ENCODE peak calls at places on chromosomes 6 and 20, in seven cellular contexts. I is adrenal gland, G is ovary, J is IMR-90, Q is A549, N is sigmoid colon, V is thyroid gland. S is an unnamed sample.

GRCh38 chr20:13221673-13222318 is 722 bp downstream of the ISM1 start:
- DNase-seq in G (peak; percentile 37), I (peak; percentile 55), J (peak; percentile 43), N (peak; percentile 74), V (peak; percentile 81), Q (peak; percentile 68), S (peak; percentile 70)

GRCh38 chr6:77136086-77136485 is 327.2 kb downstream of the HTR1B start:
- DNase-seq in V (no peak), G (no peak), Q (no peak), I (no peak), J (peak; percentile 16), N (no peak), S (no peak)

GRCh38 chr6:15905488-15906392 is 223.1 kb upstream of the MYLIP start:
- DNase-seq in J (no peak), Q (no peak), I (no peak), G (no peak), V (no peak), N (no peak), S (no peak)

GRCh38 chr6:15001511-15001910 is 244.4 kb upstream of the JARID2 start:
- DNase-seq in J (no peak), I (no peak), G (no peak), V (no peak), Q (no peak), N (no peak), S (no peak)

GRCh38 chr6:56683882-56684281 is 41.2 kb upstream of the DST start:
- DNase-seq in G (no peak), N (no peak), J (peak; percentile 93), V (no peak), Q (peak; percentile 40), I (no peak), S (no peak)

GRCh38 chr6:14231071-14231483 is 113.5 kb downstream of the CD83 start:
- DNase-seq in N (no peak), J (no peak), V (peak; percentile 87), I (no peak), G (no peak), Q (no peak), S (no peak)

GRCh38 chr20:1150218-1150617 is 31.8 kb downstream of the PSMF1 start:
- DNase-seq in V (no peak), N (no peak), G (no peak), J (peak; percentile 31), Q (peak; percentile 9), I (no peak), S (no peak)

GRCh38 chr6:140441256-140441655 is 1066.8 kb upstream of the CITED2 start:
- DNase-seq in Q (no peak), V (peak; percentile 84), N (peak; percentile 66), I (peak; percentile 62), J (peak; percentile 63), G (peak; percentile 59), S (no peak)

GRCh38 chr6:166589334-166589731 is 2.9 kb upstream of the RAMACL start:
- DNase-seq in N (no peak), Q (no peak), J (no peak), V (no peak), G (no peak), I (no peak), S (no peak)

GRCh38 chr6:137775720-137776119 is 91.3 kb upstream of the TNFAIP3 start:
- DNase-seq in Q (no peak), V (no peak), N (no peak), I (no peak), G (no peak), J (no peak), S (no peak)

GRCh38 chr6:124487778-124488431 is 474.3 kb upstream of the RNF217 start:
- DNase-seq in N (no peak), V (no peak), Q (no peak), J (peak; percentile 6), I (no peak), G (no peak), S (no peak)

GRCh38 chr6:152351110-152351509 is 286.1 kb downstream of the SYNE1 start:
- DNase-seq in Q (no peak), G (no peak), J (no peak), V (peak; percentile 16), N (no peak), I (no peak), S (no peak)

GRCh38 chr6:160668589-160668988 is 4.5 kb upstream of the LPA start:
- DNase-seq in J (no peak), V (no peak), I (no peak), G (no peak), Q (no peak), N (no peak), S (no peak)

GRCh38 chr6:161257778-161258457 is 15.9 kb downstream of the AGPAT4 start:
- DNase-seq in G (no peak), V (no peak), N (peak; percentile 82), I (no peak), Q (peak; percentile 31), J (peak; percentile 99), S (no peak)

GRCh38 chr6:6220718-6221117 is 99.7 kb downstream of the F13A1 start:
- DNase-seq in J (no peak), Q (no peak), G (no peak), N (no peak), I (no peak), V (no peak), S (no peak)

GRCh38 chr6:130680118-130680517 is 147.1 kb upstream of the SMLR1 start:
- DNase-seq in V (no peak), I (no peak), J (peak; percentile 19), G (no peak), Q (no peak), N (no peak), S (no peak)

GRCh38 chr6:43052842-43053544 is 658 bp downstream of the CUL7 start:
- DNase-seq in J (peak; percentile 20), G (peak; percentile 64), Q (no peak), I (no peak), N (no peak), V (peak; percentile 41), S (no peak)

GRCh38 chr6:88914180-88914579 is 49.2 kb downstream of the RNGTT start:
- DNase-seq in N (no peak), Q (no peak), J (no peak), I (no peak), G (no peak), V (no peak), S (no peak)

GRCh38 chr6:83378621-83379388 is 52.0 kb downstream of the ME1 start:
- DNase-seq in Q (no peak), N (no peak), V (no peak), I (no peak), G (no peak), J (peak; percentile 76), S (no peak)

GRCh38 chr6:14921878-14922277 is 324.0 kb upstream of the JARID2 start:
- DNase-seq in Q (no peak), N (peak; percentile 69), G (no peak), I (no peak), J (no peak), V (no peak), S (no peak)

GRCh38 chr6:34305982-34306702 is 57.3 kb upstream of the SMIM29 start:
- DNase-seq in N (no peak), V (peak; percentile 59), J (peak; percentile 22), G (peak; percentile 52), Q (no peak), I (no peak), S (no peak)

GRCh38 chr6:143097224-143097795 is 36.6 kb downstream of the AIG1 start:
- DNase-seq in J (peak; percentile 37), N (no peak), Q (no peak), I (no peak), G (no peak), V (no peak), S (no peak)

GRCh38 chr6:149387787-149388512 is 12.1 kb upstream of the SUMO4 start:
- DNase-seq in V (peak; percentile 18), I (no peak), G (no peak), J (no peak), Q (no peak), N (no peak), S (no peak)

GRCh38 chr20:47603260-47603659 is 101.6 kb downstream of the NCOA3 start:
- DNase-seq in N (no peak), G (no peak), I (no peak), J (no peak), Q (no peak), V (no peak), S (no peak)

GRCh38 chr20:34527016-34527415 is 10.8 kb downstream of the DYNLRB1 start:
- DNase-seq in I (no peak), V (no peak), G (no peak), Q (no peak), N (peak; percentile 21), J (no peak), S (peak; percentile 34)
- H3K4me1 ChIP-seq in I (peaks cover 48% of the 10 kb centered on the region), V (peaks cover 16% of the 10 kb centered on the region), G (peaks cover 16% of the 10 kb centered on the region), Q (peaks cover 55% of the 10 kb centered on the region), N (peaks cover 69% of the 10 kb centered on the region), J (peaks cover 44% of the 10 kb centered on the region), S (no peaks in the 10 kb centered on the region)

GRCh38 chr20:56628873-56629463 is at the start of gene TFAP2C:
- DNase-seq in J (no peak), G (peak; percentile 46), Q (peak; percentile 89), N (peak; percentile 89), V (peak; percentile 85), I (peak; percentile 65), S (no peak)

GRCh38 chr20:56631318-56631989 is 2.3 kb downstream of the TFAP2C start:
- DNase-seq in I (no peak), J (no peak), V (no peak), Q (no peak), N (no peak), G (no peak), S (no peak)

GRCh38 chr20:56629464-56630085 is 469 bp downstream of the TFAP2C start:
- DNase-seq in Q (peak; percentile 36), N (no peak), J (no peak), I (no peak), V (no peak), G (no peak), S (no peak)

GRCh38 chr20:56630506-56631317 is 1.6 kb downstream of the TFAP2C start:
- DNase-seq in G (no peak), J (no peak), V (peak; percentile 21), Q (no peak), N (no peak), I (no peak), S (no peak)

GRCh38 chr20:56630086-56630493 is 984 bp downstream of the TFAP2C start:
- DNase-seq in J (no peak), N (peak; percentile 81), I (no peak), G (peak; percentile 40), Q (peak; percentile 88), V (peak; percentile 81), S (no peak)
- TF ChIP-seq POLR2A in J (no peak), N (no peak), I (peak; percentile 12), G (no peak), Q (no peak), V (peak; percentile 52), S (no peak)

GRCh38 chr6:37802810-37803209 is 16.7 kb upstream of the ZFAND3 start:
- DNase-seq in G (no peak), I (no peak), Q (no peak), N (no peak), V (peak; percentile 53), J (no peak), S (no peak)
- H3K4me1 ChIP-seq in G (peaks cover under 1% of the 10 kb centered on the region), I (peaks cover 6% of the 10 kb centered on the region), Q (no peaks in the 10 kb centered on the region), N (peaks cover 4% of the 10 kb centered on the region), V (peaks cover 6% of the 10 kb centered on the region), J (no peaks in the 10 kb centered on the region), S (peaks cover 13% of the 10 kb centered on the region)

DNA sequence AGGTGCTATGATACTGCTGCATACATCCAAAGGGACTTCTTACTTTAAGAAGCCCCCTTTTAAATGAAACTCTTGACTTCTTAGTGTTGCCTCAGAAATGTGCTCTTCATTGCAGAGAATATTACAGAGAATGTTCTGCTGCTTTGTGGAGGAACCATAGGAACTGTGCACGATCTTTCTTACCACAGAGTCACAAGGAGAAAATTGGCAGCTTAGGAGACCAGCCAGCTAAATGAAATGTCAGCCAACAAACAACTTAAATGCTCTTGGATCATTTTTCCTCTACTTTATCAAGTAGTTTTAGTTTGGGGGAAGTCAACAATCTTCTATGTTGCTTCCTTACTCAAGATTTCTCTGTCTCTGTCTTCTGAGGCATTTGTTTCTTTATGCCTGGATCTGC is 125.9 kb upstream of the MLIP start:
- DNase-seq in V (no peak), Q (no peak), I (no peak), J (no peak), N (no peak), G (no peak), S (no peak)
- TF ChIP-seq POLR2A in V (no peak), Q (no peak), I (no peak), J (no peak), N (no peak), G (no peak), S (no peak)

S was measured in Peyer's patch.